ENCODE peak calls at places on chromosome 6, in five cellular contexts. T is lower lobe of right lung, A is OCI-LY7, U is thoracic aorta, W is left ventricle myocardium inferior. M is an unnamed sample. For H3K4me1, the result is how much of the 10 kb centered on the place peaks cover.

GRCh38 chr6:168825226-168826077 is 384.5 kb downstream of the SMOC2 start:
- DNase-seq in A (no peak), U (no peak), W (no peak), T (no peak), M (no peak)

GRCh38 chr6:108876929-108877775 is 28.9 kb downstream of the ARMC2 start:
- DNase-seq in T (peak), W (peak), U (peak), A (no peak), M (peak)

GRCh38 chr6:75115501-75115900 is 90.4 kb downstream of the COL12A1 start:
- DNase-seq in A (no peak), T (no peak), U (no peak), W (no peak), M (no peak)

GRCh38 chr6:156828280-156828703 is 51.1 kb downstream of the ARID1B start:
- DNase-seq in U (no peak), W (no peak), A (no peak), T (no peak), M (peak)

GRCh38 chr6:166940643-166941068 is 15.7 kb downstream of the RNASET2 start:
- DNase-seq in A (no peak), T (no peak), U (no peak), W (no peak), M (no peak)

GRCh38 chr6:41677430-41678045 is 39.3 kb downstream of the MDFI start:
- DNase-seq in A (no peak), T (no peak), U (no peak), W (no peak), M (no peak)

GRCh38 chr6:124983383-124983782 is 21.1 kb downstream of the RNF217 start:
- DNase-seq in T (no peak), A (no peak), U (no peak), W (no peak), M (no peak)

GRCh38 chr6:44489912-44490604 is 102.6 kb downstream of the CDC5L start:
- DNase-seq in W (no peak), A (no peak), U (peak), T (no peak), M (peak)

GRCh38 chr6:33375143-33375649 is 16.4 kb upstream of the KIFC1 start:
- DNase-seq in U (peak), W (peak), A (no peak), T (peak), M (peak)

GRCh38 chr6:138219398-138219797 is 1.1 kb upstream of the PBOV1 start:
- DNase-seq in A (no peak), T (no peak), U (no peak), W (no peak), M (no peak)

GRCh38 chr6:156028310-156029131 is 572.9 kb upstream of the NOX3 start:
- DNase-seq in U (no peak), T (no peak), A (peak), W (no peak), M (no peak)

GRCh38 chr6:137631323-137631722 is 137.1 kb upstream of the OLIG3 start:
- DNase-seq in A (no peak), W (no peak), T (no peak), U (no peak), M (no peak)

GRCh38 chr6:18585032-18585573 is 198.0 kb downstream of the RNF144B start:
- DNase-seq in U (peak), W (no peak), A (no peak), T (no peak), M (no peak)

GRCh38 chr6:157056275-157056674 is 267.0 kb downstream of the TMEM242 start:
- DNase-seq in A (no peak), T (no peak), W (no peak), U (no peak), M (no peak)

GRCh38 chr6:44333273-44333919 is 9.1 kb upstream of the SPATS1 start:
- DNase-seq in W (no peak), U (no peak), T (no peak), A (no peak), M (no peak)

GRCh38 chr6:161372422-161372793 is 98.5 kb upstream of the AGPAT4 start:
- DNase-seq in T (no peak), W (no peak), A (no peak), U (no peak), M (no peak)

GRCh38 chr6:29678114-29678513 is 2.8 kb downstream of the ZFP57 start:
- DNase-seq in W (no peak), T (no peak), A (no peak), U (no peak), M (no peak)

GRCh38 chr6:29681811-29682210 is 859 bp upstream of the ZFP57 start:
- DNase-seq in W (no peak), A (no peak), T (no peak), U (no peak), M (no peak)

GRCh38 chr6:29680904-29681303 is at the start of gene ZFP57:
- DNase-seq in U (no peak), W (no peak), A (no peak), T (no peak), M (no peak)

GRCh38 chr6:29680416-29680815 is 536 bp downstream of the ZFP57 start:
- DNase-seq in U (no peak), W (no peak), A (no peak), T (no peak), M (no peak)

GRCh38 chr6:29679962-29680361 is 990 bp downstream of the ZFP57 start:
- DNase-seq in U (no peak), W (no peak), T (no peak), A (no peak), M (no peak)
- H3K4me1 ChIP-seq in U (under half), W (under half), T (under half), A (under half), M (under half)

GRCh38 chr6:6008648-6009421 is 2.1 kb upstream of the NRN1 start:
- DNase-seq in T (peak), W (peak), A (peak), U (no peak), M (peak)

GRCh38 chr6:6008114-6008647 is 1.5 kb upstream of the NRN1 start:
- DNase-seq in A (no peak), U (no peak), W (no peak), T (no peak), M (no peak)

GRCh38 chr6:6006428-6007310 is at the start of gene NRN1:
- DNase-seq in T (no peak), W (no peak), U (no peak), A (peak), M (no peak)

GRCh38 chr6:6005467-6006427 is 978 bp downstream of the NRN1 start:
- DNase-seq in U (no peak), A (no peak), T (no peak), W (no peak), M (no peak)

GRCh38 chr6:6007311-6008113 is 787 bp upstream of the NRN1 start:
- DNase-seq in T (no peak), U (no peak), A (peak), W (no peak), M (no peak)
- TF ChIP-seq CTCF in T (peak), U (no peak), A (peak), W (peak), M (no peak)

GRCh38 chr6:127022297-127022696 is 96.2 kb upstream of the RSPO3 start:
- DNase-seq in T (peak), U (no peak), A (no peak), W (no peak), M (peak)
- H3K27ac ChIP-seq in T (no peak), U (no peak), A (no peak), W (no peak), M (no peak)

GRCh38 chr6:111712398-111712797 is 106.7 kb upstream of the TRAF3IP2 start:
- DNase-seq in A (no peak), W (no peak), U (no peak), T (no peak), M (no peak)

GRCh38 chr6:111711989-111712388 is 106.3 kb upstream of the TRAF3IP2 start:
- DNase-seq in W (no peak), T (no peak), U (no peak), A (no peak), M (no peak)

GRCh38 chr6:111710911-111711310 is 105.2 kb upstream of the TRAF3IP2 start:
- DNase-seq in T (no peak), W (no peak), U (no peak), A (no peak), M (no peak)

GRCh38 chr6:111710439-111710838 is 104.8 kb upstream of the TRAF3IP2 start:
- DNase-seq in U (no peak), A (no peak), W (no peak), T (no peak), M (no peak)

DNA sequence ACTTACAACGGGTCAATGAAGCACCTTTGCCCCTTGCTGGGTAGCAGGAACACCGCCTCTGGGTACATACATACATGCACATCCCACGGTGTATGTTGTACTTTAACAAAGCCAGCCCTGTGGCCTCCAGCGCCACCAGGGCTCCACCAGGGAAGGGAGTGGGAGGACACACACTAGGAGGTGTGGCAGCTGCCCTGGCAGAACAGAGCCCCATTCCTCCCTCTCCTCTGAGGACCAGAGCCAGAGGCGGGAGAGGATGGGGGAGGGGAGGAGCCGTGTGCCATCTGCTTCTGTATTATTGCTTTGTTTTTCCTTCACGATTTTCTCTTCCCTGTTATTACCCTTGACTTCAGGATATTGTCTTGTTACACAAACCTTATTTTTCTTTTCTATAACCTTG is 105.8 kb upstream of the TRAF3IP2 start:
- DNase-seq in U (no peak), T (no peak), W (peak), A (no peak), M (no peak)
- H3K4me1 ChIP-seq in U (under half), T (under half), W (under half), A (under half), M (under half)

GRCh38 chr6:102798631-102799030 is 1405.1 kb downstream of the GRIK2 start:
- DNase-seq in A (no peak), W (no peak), T (no peak), U (no peak), M (no peak)
- TF ChIP-seq CTCF in A (no peak), W (no peak), T (no peak), U (no peak), M (no peak)